ENCODE peak calls at places on chromosomes 2 and 18, in ten cellular contexts. C is AG08395; L is activated CD4-positive, alpha-beta T cell treated with anti-CD3 and anti-CD28 coated beads, Interleukin-2, amount 50 U/mL, for 24 hours; X is HCT116; G is fibroblast of lung; O is Kasumi-1; E is MM.1S; Y is uterus; Q is C1 segment of cervical spinal cord; P is adipocyte. K is an unnamed sample.

GRCh38 chr2:11409184-11409959 is 56.6 kb downstream of the E2F6 start:
- DNase-seq in X (no peak), O (no peak), Q (no peak), L (no peak), C (peak; percentile 45), E (no peak), Y (no peak), G (no peak), P (no peak), K (no peak)

GRCh38 chr2:48341556-48342133 is 188.3 kb upstream of the STON1 start:
- DNase-seq in Q (peak; percentile 45), X (no peak), E (no peak), L (no peak), C (no peak), P (no peak), O (no peak), Y (no peak), G (no peak), K (no peak)

GRCh38 chr2:127811922-127812321 is 951 bp upstream of the WDR33 start:
- DNase-seq in X (no peak), G (no peak), L (no peak), E (no peak), C (no peak), P (no peak), Y (no peak), Q (no peak), O (peak; percentile 64), K (no peak)

GRCh38 chr2:98556634-98557033 is 51.7 kb downstream of the COA5 start:
- DNase-seq in G (no peak), Y (no peak), Q (no peak), E (no peak), C (no peak), L (no peak), P (no peak), O (no peak), X (no peak), K (no peak)

GRCh38 chr18:49160075-49160930 is 209.5 kb upstream of the SMAD7 start:
- DNase-seq in L (no peak), O (peak; percentile 20), G (no peak), Y (no peak), Q (no peak), E (no peak), C (no peak), P (peak; percentile 38), X (no peak), K (no peak)

GRCh38 chr2:239576784-239577183 is 176.0 kb upstream of the HDAC4 start:
- DNase-seq in E (no peak), P (no peak), G (no peak), X (no peak), O (no peak), L (no peak), C (no peak), Q (no peak), Y (no peak), K (no peak)

GRCh38 chr18:3345885-3346284 is 84.0 kb downstream of the MYL12B start:
- DNase-seq in L (no peak), P (peak; percentile 39), G (peak; percentile 53), Y (peak; percentile 36), C (no peak), E (no peak), X (no peak), Q (no peak), O (no peak), K (peak; percentile 64)

GRCh38 chr2:105853354-105854088 is 108.8 kb downstream of the NCK2 start:
- DNase-seq in O (no peak), G (no peak), C (no peak), E (no peak), Q (no peak), P (no peak), Y (no peak), X (peak; percentile 40), L (no peak), K (no peak)

GRCh38 chr2:8538951-8539621 is 142.8 kb upstream of the ID2 start:
- DNase-seq in G (no peak), C (no peak), O (no peak), L (no peak), Y (no peak), P (no peak), X (no peak), E (no peak), Q (no peak), K (no peak)

GRCh38 chr2:108485253-108485652 is 36.2 kb downstream of the GCC2 start:
- DNase-seq in C (no peak), G (no peak), E (no peak), O (no peak), X (no peak), P (no peak), L (no peak), Y (no peak), Q (no peak), K (no peak)

GRCh38 chr2:121220995-121221394 is 64.0 kb downstream of the TFCP2L1 start:
- DNase-seq in P (no peak), E (no peak), L (no peak), Q (no peak), O (no peak), C (peak; percentile 12), G (no peak), X (peak; percentile 53), Y (no peak), K (peak; percentile 16)

GRCh38 chr2:118123561-118124232 is 35.4 kb downstream of the INSIG2 start:
- DNase-seq in L (no peak), P (peak; percentile 46), E (no peak), X (peak; percentile 97), Y (peak; percentile 50), C (peak; percentile 92), G (peak; percentile 61), O (no peak), Q (no peak), K (peak; percentile 76)

GRCh38 chr2:156455366-156455975 is 19.3 kb downstream of the GPD2 start:
- DNase-seq in Y (no peak), O (no peak), G (peak; percentile 65), Q (no peak), E (no peak), P (peak; percentile 47), X (peak; percentile 52), L (no peak), C (peak; percentile 52), K (no peak)

GRCh38 chr2:202721621-202722020 is 86.9 kb downstream of the FAM117B start:
- DNase-seq in C (no peak), X (no peak), O (no peak), E (no peak), P (peak; percentile 71), Y (no peak), L (no peak), Q (no peak), G (peak; percentile 32), K (peak; percentile 21)

GRCh38 chr18:22207022-22207758 is 37.8 kb downstream of the GATA6 start:
- DNase-seq in X (no peak), Y (peak; percentile 58), P (peak; percentile 19), Q (no peak), L (no peak), G (peak; percentile 83), O (no peak), C (no peak), E (no peak), K (peak; percentile 97)

GRCh38 chr2:28137221-28137620 is 246.7 kb downstream of the BABAM2 start:
- DNase-seq in Q (no peak), E (no peak), P (peak; percentile 96), Y (peak; percentile 51), C (peak; percentile 74), L (no peak), O (no peak), G (peak; percentile 86), X (no peak), K (peak; percentile 84)

GRCh38 chr18:74446178-74446577 is 10.9 kb downstream of the DIPK1C start:
- DNase-seq in L (no peak), Y (no peak), C (no peak), P (no peak), Q (no peak), X (no peak), E (no peak), G (no peak), O (no peak), K (no peak)

GRCh38 chr2:104890092-104890393 is 36.1 kb downstream of the POU3F3 start:
- DNase-seq in Y (no peak), L (no peak), C (no peak), O (no peak), E (no peak), G (no peak), X (no peak), P (no peak), Q (no peak), K (no peak)

K was measured in fibroblast of pulmonary artery.